ENCODE peak calls at places on chromosomes 4 and X, in seven cellular contexts. P is stomach, G is RWPE2, I is neural progenitor cell, C is H9, N is AG04450, K is transverse colon. Z is an unnamed sample. For H3K27me3, the result is how much of the 10 kb centered on the place peaks cover.

GRCh38 chr4:151983854-151984253 is 223.0 kb upstream of the GATB start:
- DNase-seq in C (no peak), K (no peak), P (no peak), I (no peak), G (no peak), N (no peak), Z (no peak)

GRCh38 chr4:41178372-41179085 is 35.8 kb downstream of the APBB2 start:
- DNase-seq in I (no peak), K (no peak), G (no peak), C (no peak), P (no peak), N (no peak), Z (no peak)

GRCh38 chrX:100424012-100424411 is 13.9 kb upstream of the PCDH19 start:
- DNase-seq in N (no peak), G (no peak), P (no peak), I (peak), K (no peak), C (peak), Z (no peak)

GRCh38 chr4:27100713-27101112 is 240.1 kb downstream of the STIM2 start:
- DNase-seq in I (no peak), N (no peak), G (no peak), C (no peak), K (no peak), P (no peak), Z (no peak)

GRCh38 chr4:95428216-95429085 is 120.3 kb downstream of the UNC5C start:
- DNase-seq in K (no peak), G (no peak), I (peak), N (no peak), P (no peak), C (no peak), Z (no peak)

GRCh38 chr4:48801739-48802138 is 21.7 kb upstream of the FRYL start:
- DNase-seq in I (no peak), G (no peak), C (no peak), K (no peak), P (no peak), N (no peak), Z (no peak)

GRCh38 chr4:73068496-73069337 is 799 bp downstream of the COX18 start:
- DNase-seq in G (no peak), C (no peak), K (peak), P (no peak), I (peak), N (no peak), Z (no peak)

GRCh38 chr4:7666744-7667143 is 232.0 kb upstream of the PSAPL1 start:
- DNase-seq in G (no peak), N (no peak), P (no peak), C (no peak), K (no peak), I (no peak), Z (no peak)

GRCh38 chr4:102781570-102781969 is 20.8 kb upstream of the MANBA start:
- DNase-seq in P (no peak), K (no peak), N (no peak), C (no peak), G (no peak), I (no peak), Z (no peak)

GRCh38 chr4:19592391-19592790 is 659.3 kb upstream of the SLIT2 start:
- DNase-seq in P (no peak), I (no peak), N (no peak), G (no peak), K (no peak), C (no peak), Z (no peak)

GRCh38 chr4:144356941-144357381 is 216.4 kb upstream of the GYPA start:
- DNase-seq in K (no peak), G (no peak), I (peak), C (no peak), N (no peak), P (no peak), Z (no peak)

GRCh38 chr4:39873823-39874222 is 103.9 kb downstream of the PDS5A start:
- DNase-seq in P (no peak), I (no peak), K (no peak), G (no peak), C (no peak), N (no peak), Z (no peak)

GRCh38 chrX:68652327-68652930 is 5.0 kb downstream of the STARD8 start:
- DNase-seq in I (no peak), C (no peak), N (no peak), P (no peak), K (no peak), G (no peak), Z (no peak)

GRCh38 chr4:156870166-156870565 is 101.4 kb downstream of the PDGFC start:
- DNase-seq in N (no peak), K (no peak), P (no peak), C (no peak), I (no peak), G (no peak), Z (no peak)

GRCh38 chrX:72003811-72004750 is 93.4 kb downstream of the NHSL2 start:
- DNase-seq in I (peak), P (peak), K (no peak), G (no peak), N (no peak), C (peak), Z (peak)

GRCh38 chrX:1072637-1073377 is 139.6 kb downstream of the CRLF2 start:
- DNase-seq in K (no peak), G (peak), C (peak), I (peak), P (no peak), N (no peak), Z (no peak)

GRCh38 chrX:48035891-48036290 is 29.1 kb downstream of the SPACA5 start:
- DNase-seq in N (no peak), I (no peak), G (no peak), K (no peak), P (no peak), C (no peak), Z (no peak)

GRCh38 chr4:159240690-159241089 is 137.8 kb downstream of the RAPGEF2 start:
- DNase-seq in G (no peak), I (no peak), N (no peak), P (no peak), C (no peak), K (no peak), Z (no peak)

GRCh38 chrX:37302569-37302968 is 46.6 kb upstream of the PRRG1 start:
- DNase-seq in C (peak), I (peak), P (no peak), G (no peak), K (peak), N (no peak), Z (peak)

GRCh38 chr4:66590488-66591215 is 920.4 kb upstream of the EPHA5 start:
- DNase-seq in N (no peak), I (no peak), C (no peak), P (no peak), K (no peak), G (no peak), Z (no peak)

GRCh38 chr4:4549534-4549933 is 7.7 kb upstream of the STX18 start:
- DNase-seq in I (no peak), N (no peak), P (no peak), K (no peak), C (no peak), G (no peak), Z (no peak)

GRCh38 chrX:15567886-15568616 is 32.7 kb downstream of the ACE2 start:
- DNase-seq in N (no peak), P (no peak), I (no peak), K (no peak), G (no peak), C (no peak), Z (no peak)

GRCh38 chrX:119971184-119971583 is 27.6 kb upstream of the NKAP start:
- DNase-seq in N (no peak), I (no peak), C (no peak), P (no peak), G (no peak), K (no peak), Z (no peak)

GRCh38 chr4:16294455-16294854 is 68.2 kb upstream of the TAPT1 start:
- DNase-seq in I (no peak), K (no peak), P (no peak), G (no peak), C (no peak), N (no peak), Z (no peak)

GRCh38 chr4:111773858-111774257 is 371.4 kb upstream of the FAM241A start:
- DNase-seq in P (no peak), G (no peak), N (no peak), C (no peak), I (no peak), K (peak), Z (no peak)

GRCh38 chr4:76058888-76059426 is 15.6 kb upstream of the ART3 start:
- DNase-seq in K (no peak), N (no peak), C (no peak), P (no peak), G (no peak), I (no peak), Z (no peak)

GRCh38 chr4:53620956-53621355 is 29.7 kb upstream of the LNX1 start:
- DNase-seq in N (no peak), K (no peak), P (no peak), G (no peak), C (no peak), I (peak), Z (no peak)
- TF ChIP-seq CTCF in N (peak), K (no peak), P (no peak), G (no peak), C (peak), I (peak), Z (no peak)

DNA sequence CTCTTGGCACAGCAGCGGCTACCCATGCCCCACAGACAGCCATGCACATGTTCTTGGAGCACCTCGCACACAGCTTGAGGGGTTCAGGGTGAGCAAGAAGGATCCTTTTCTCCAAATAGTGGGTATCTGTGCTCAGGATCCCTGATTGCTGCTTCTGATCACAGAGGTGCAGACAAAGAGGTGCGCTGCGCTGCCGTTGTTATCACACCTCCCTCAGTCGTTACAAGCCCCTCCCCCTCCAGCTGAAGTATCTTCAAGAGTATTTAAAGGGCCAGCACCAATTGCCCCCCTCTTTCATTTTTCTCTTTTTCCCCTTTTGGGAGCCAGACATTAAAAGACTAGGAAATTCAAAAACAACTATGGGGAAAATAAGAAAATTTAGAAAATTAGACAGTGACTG is 44.3 kb downstream of the NELFA start:
- DNase-seq in G (no peak), I (no peak), C (no peak), K (no peak), N (no peak), P (no peak), Z (no peak)
- H3K27ac ChIP-seq in G (no peak), I (no peak), C (no peak), K (no peak), N (no peak), P (no peak), Z (no peak)

DNA sequence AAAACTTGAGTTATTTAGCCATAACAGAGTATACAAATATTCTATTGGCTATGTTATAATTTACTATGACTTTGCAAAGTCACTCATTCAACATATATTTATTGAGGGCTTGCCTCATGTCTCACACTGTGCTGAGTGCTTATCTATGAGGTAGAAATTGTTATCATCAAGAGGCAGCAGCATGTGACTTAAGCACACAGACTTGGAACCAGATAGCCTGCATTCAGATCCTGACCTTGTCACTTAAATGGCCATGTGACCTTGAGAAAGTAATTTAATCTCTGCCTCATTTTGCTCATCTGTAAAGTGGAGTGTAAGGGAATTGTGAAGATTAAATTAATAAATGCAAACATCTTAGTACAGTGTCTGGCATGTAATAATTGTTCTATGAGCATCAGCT is 10.1 kb upstream of the EXOSC9 start:
- DNase-seq in P (no peak), N (no peak), C (no peak), I (no peak), K (no peak), G (no peak), Z (no peak)
- H3K27me3 ChIP-seq in P (under half), N (under half), C (under half), I (under half), K (under half), G (under half), Z (under half)

GRCh38 chr4:82555279-82555678 is 6.5 kb downstream of the TMEM150C start:
- DNase-seq in P (no peak), N (no peak), K (no peak), C (no peak), I (peak), G (no peak), Z (no peak)
- TF ChIP-seq CTCF in P (no peak), N (no peak), K (no peak), C (peak), I (peak), G (no peak), Z (peak)

DNA sequence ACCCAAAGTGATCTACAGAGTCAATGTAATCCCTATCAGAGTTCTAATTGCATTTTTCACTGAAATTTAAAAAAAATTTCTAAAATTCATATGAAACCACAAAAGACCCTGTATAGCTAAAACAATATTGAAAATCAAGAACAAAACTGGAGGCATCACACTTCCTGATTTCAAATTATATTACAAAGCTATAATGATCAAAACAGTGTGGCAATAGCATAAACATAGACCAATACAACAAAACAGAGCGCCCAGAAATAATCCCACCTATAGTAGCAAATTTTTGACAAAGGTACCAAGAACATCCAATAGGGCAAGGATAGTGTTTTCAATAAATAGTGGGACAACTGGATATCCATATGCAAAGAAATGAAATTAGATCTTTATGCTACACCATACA is 59.4 kb upstream of the PRKG2 start:
- DNase-seq in P (no peak), K (no peak), G (no peak), C (no peak), N (no peak), I (no peak), Z (no peak)
- H3K27ac ChIP-seq in P (no peak), K (no peak), G (no peak), C (no peak), N (no peak), I (no peak), Z (no peak)